ENCODE peak calls at places on chromosomes 11 and 22, in five cellular contexts. V is transverse colon; Z is H9; N is heart right ventricle; X is effector memory CD4-positive, alpha-beta T cell. A is an unnamed sample.

GRCh38 chr11:106152824-106153223 is 75.4 kb downstream of the AASDHPPT start:
- DNase-seq in X (no peak), V (no peak), Z (no peak), N (no peak), A (no peak)

GRCh38 chr22:22930571-22931556 is 43.2 kb downstream of the IGLL5 start:
- DNase-seq in V (no peak), N (no peak), Z (no peak), X (no peak), A (no peak)

GRCh38 chr11:30719420-30719819 is 133.3 kb upstream of the MPPED2 start:
- DNase-seq in X (no peak), V (no peak), N (no peak), Z (no peak), A (no peak)

GRCh38 chr11:8269636-8270035 is 6.0 kb upstream of the LMO1 start:
- DNase-seq in Z (no peak), V (no peak), N (no peak), X (no peak), A (no peak)

GRCh38 chr11:64441127-64441526 is 82.2 kb downstream of the RPS6KA4 start:
- DNase-seq in X (no peak), N (no peak), Z (no peak), V (no peak), A (no peak)

GRCh38 chr22:29873943-29874342 is 9.0 kb upstream of the MTMR3 start:
- DNase-seq in Z (no peak), V (no peak), N (no peak), X (no peak), A (no peak)

GRCh38 chr22:23180893-23181762 is 819 bp downstream of the BCR start:
- DNase-seq in X (no peak), N (no peak), V (peak; percentile 22), Z (no peak), A (no peak)

GRCh38 chr22:21589415-21589814 is 21.9 kb downstream of the UBE2L3 start:
- DNase-seq in X (no peak), N (no peak), V (no peak), Z (no peak), A (no peak)

GRCh38 chr11:68974421-68975194 is 6.2 kb downstream of the MRGPRD start:
- DNase-seq in Z (peak; percentile 69), V (peak; percentile 6), N (no peak), X (no peak), A (no peak)

GRCh38 chr11:11038339-11039248 is 180.7 kb upstream of the ZBED5 start:
- DNase-seq in X (no peak), V (peak; percentile 10), Z (no peak), N (no peak), A (no peak)

GRCh38 chr11:57798905-57799559 is 37.4 kb downstream of the CTNND1 start:
- DNase-seq in V (peak; percentile 85), Z (no peak), X (no peak), N (no peak), A (no peak)

GRCh38 chr11:57792870-57793269 is 31.3 kb downstream of the CTNND1 start:
- DNase-seq in V (no peak), Z (no peak), N (no peak), X (no peak), A (no peak)

GRCh38 chr11:57792060-57792541 is 30.5 kb downstream of the CTNND1 start:
- DNase-seq in N (peak; percentile 67), Z (no peak), V (peak; percentile 71), X (peak; percentile 83), A (peak; percentile 60)

GRCh38 chr11:57791321-57792059 is 29.9 kb downstream of the CTNND1 start:
- DNase-seq in N (no peak), X (no peak), Z (peak; percentile 54), V (peak; percentile 28), A (no peak)

DNA sequence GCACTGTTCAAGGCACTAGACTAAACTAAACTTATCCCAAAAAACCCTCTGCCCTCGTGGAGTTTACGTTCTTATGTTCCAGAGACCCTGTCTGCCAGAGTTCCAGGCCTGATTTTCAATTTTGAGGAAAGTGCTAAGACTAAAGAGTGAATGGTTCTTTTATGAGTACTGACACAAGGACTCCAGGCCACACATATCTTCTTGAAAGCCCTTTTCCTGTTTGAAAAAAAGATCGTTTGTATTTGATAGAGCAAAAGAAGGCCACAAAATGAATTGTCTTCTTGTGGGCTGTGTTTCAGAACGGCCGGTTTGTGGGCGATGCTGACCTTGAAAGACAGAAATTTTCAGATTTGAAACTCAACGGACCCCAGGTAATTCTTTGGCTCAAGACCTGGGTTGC is 32.1 kb downstream of the CTNND1 start:
- DNase-seq in X (no peak), Z (no peak), V (no peak), N (no peak), A (no peak)
- H3K27ac ChIP-seq in X (peak overlapping the region; percentile 71), Z (no peak overlapping the region), V (peak overlapping the region; percentile 91), N (peak overlapping the region; percentile 77), A (no peak overlapping the region)

GRCh38 chr22:42716221-42716620 is 4.4 kb downstream of the A4GALT start:
- DNase-seq in V (no peak), X (no peak), Z (no peak), N (no peak), A (no peak)
- H3K27ac ChIP-seq in V (no peak overlapping the region), X (no peak overlapping the region), Z (no peak overlapping the region), N (peak overlapping the region; percentile 78), A (no peak overlapping the region)

GRCh38 chr11:134125507-134125906 is 56.6 kb downstream of the JAM3 start:
- DNase-seq in X (no peak), Z (no peak), N (no peak), V (no peak), A (no peak)

GRCh38 chr11:134120921-134121526 is 52.2 kb downstream of the JAM3 start:
- DNase-seq in X (no peak), N (no peak), V (no peak), Z (no peak), A (peak; percentile 41)

GRCh38 chr11:134126197-134126822 is 57.4 kb downstream of the JAM3 start:
- DNase-seq in Z (peak; percentile 61), N (no peak), V (no peak), X (no peak), A (no peak)

GRCh38 chr11:134120143-134120850 is 51.4 kb downstream of the JAM3 start:
- DNase-seq in N (peak; percentile 39), V (peak; percentile 39), Z (no peak), X (no peak), A (peak; percentile 43)

GRCh38 chr11:134124660-134125451 is 56.0 kb downstream of the JAM3 start:
- DNase-seq in V (no peak), Z (peak; percentile 76), X (no peak), N (peak; percentile 71), A (peak; percentile 61)
- H3K27ac ChIP-seq in V (peak overlapping the region; percentile 67), Z (no peak overlapping the region), X (no peak overlapping the region), N (peak overlapping the region; percentile 80), A (peak overlapping the region; percentile 94)

GRCh38 chr11:339963-340362 is 19.3 kb upstream of the IFITM3 start:
- DNase-seq in N (no peak), Z (no peak), V (no peak), X (no peak), A (no peak)

GRCh38 chr11:336666-337002 is 16.0 kb upstream of the IFITM3 start:
- DNase-seq in Z (no peak), X (no peak), V (no peak), N (no peak), A (no peak)

GRCh38 chr11:342328-342727 is 21.7 kb upstream of the IFITM3 start:
- DNase-seq in Z (no peak), V (no peak), N (no peak), X (no peak), A (no peak)

GRCh38 chr11:337711-338110 is 17.1 kb upstream of the IFITM3 start:
- DNase-seq in Z (no peak), X (no peak), N (no peak), V (no peak), A (no peak)

DNA sequence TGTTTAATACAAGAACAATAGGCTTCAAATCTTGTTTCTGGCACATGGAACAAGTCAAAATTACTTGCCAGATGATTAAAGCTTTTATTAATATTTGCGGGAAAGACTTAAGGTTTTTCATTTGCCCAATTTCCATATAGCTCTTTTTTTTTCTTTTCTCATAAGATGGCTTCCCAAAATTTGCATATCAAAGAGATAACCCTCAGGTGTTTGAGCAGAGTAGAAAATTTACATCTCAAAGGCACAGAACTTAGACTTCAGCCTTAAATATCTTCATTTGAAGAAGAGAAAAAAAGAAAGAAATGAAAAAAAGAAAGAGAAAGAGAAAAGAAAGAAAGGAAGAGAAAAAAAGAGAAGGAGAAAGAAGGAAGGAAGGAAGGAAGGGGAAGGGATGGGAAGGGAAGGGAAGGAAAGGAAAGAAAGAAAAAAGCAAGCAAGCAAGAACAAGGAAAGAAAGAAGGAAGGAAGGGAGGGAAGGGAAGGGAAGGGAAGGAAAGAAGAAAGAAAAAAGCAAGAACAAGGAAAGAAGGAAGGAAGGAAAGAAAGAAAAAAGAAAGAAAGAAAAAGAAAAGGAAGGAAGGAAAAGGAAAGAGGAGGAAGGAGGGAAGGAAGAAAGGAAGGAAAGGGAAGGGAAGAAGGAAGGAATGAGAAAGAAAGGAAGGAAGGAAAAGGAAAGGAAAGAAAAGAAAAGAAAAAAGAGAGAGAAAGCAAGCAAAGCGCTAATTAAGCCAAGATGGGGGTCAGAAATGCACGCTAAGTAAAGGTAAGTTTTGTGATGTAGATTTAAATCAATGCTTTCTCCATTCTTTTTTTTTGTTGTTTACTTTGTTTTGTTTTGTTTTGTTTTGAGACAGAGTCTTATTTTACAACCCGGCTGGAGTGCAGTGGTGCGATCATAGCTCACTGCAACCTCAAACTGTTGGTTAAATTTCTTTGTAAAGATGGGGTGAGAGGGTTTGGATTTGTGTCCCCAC is 20.2 kb upstream of the IFITM3 start:
- DNase-seq in Z (no peak), N (no peak), X (no peak), V (no peak), A (no peak)
- H3K27ac ChIP-seq in Z (peak overlapping the region; percentile 75), N (no peak overlapping the region), X (no peak overlapping the region), V (no peak overlapping the region), A (no peak overlapping the region)

GRCh38 chr22:41238570-41239442 is 1.9 kb downstream of the CHADL start:
- DNase-seq in V (no peak), X (no peak), N (no peak), Z (no peak), A (no peak)
- H3K27ac ChIP-seq in V (no peak overlapping the region), X (no peak overlapping the region), N (no peak overlapping the region), Z (no peak overlapping the region), A (peak overlapping the region; percentile 100)

GRCh38 chr22:27626675-27627443 is 174.7 kb downstream of the MN1 start:
- DNase-seq in V (no peak), X (no peak), N (no peak), Z (no peak), A (no peak)
- H3K27ac ChIP-seq in V (no peak overlapping the region), X (no peak overlapping the region), N (no peak overlapping the region), Z (no peak overlapping the region), A (no peak overlapping the region)

DNA sequence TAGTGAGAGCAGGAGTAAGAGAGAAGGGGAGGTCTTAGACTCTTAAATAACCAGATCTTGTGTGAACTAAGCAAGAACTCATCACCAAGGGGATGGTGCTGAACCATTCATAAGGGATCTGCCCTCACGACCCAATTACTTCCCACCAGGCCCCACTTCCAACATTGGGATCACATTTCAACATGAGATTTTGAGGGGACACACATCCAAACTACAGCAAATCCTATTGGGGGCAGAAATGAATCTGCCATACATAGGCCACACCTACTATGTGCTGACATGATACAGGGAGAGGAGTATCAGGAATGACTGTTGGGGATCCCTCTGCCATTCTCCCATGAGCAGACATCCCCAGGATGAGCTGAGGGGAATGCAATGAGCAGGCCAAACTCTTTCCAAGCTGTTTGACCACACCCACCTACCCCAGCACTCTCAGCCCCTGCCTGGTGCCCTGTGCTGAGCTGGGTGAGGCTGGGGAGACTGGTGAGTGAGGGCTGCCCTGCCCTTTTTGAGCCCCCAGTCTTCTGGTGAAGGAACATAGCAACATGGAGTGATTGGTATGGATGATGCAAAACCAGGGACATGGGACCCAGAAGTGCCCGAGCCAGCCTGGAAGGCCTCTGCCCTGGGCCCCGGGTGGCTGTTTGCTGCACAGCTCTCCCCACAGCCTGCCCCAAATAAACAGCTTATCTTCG is 1.2 kb upstream of the GTSE1 start:
- DNase-seq in V (no peak), Z (no peak), X (no peak), N (no peak), A (no peak)
- H3K27ac ChIP-seq in V (peak overlapping the region; percentile 96), Z (no peak overlapping the region), X (no peak overlapping the region), N (peak overlapping the region; percentile 90), A (peak overlapping the region; percentile 88)